ENCODE peak calls at places on chromosome 21, in four cellular contexts. K is K562, W is HepG2, Y is GM12878. U is an unnamed sample.

GRCh38 chr21:45219517-45219916 is 68.2 kb downstream of the POFUT2 start:
- DNase-seq in Y (no peak), K (no peak), W (no peak), U (no peak)

GRCh38 chr21:45074818-45075605 is 632 bp downstream of the ADARB1 start:
- DNase-seq in Y (no peak), W (no peak), K (peak; percentile 81), U (peak; percentile 38)

GRCh38 chr21:32114434-32115063 is 164.3 kb downstream of the MIS18A start:
- DNase-seq in K (no peak), W (no peak), Y (no peak), U (no peak)

GRCh38 chr21:45970674-45971486 is 10.7 kb upstream of the COL6A1 start:
- DNase-seq in W (peak; percentile 33), K (peak; percentile 82), Y (no peak), U (peak; percentile 36)

GRCh38 chr21:44199448-44199847 is 41.3 kb downstream of the ICOSLG start:
- DNase-seq in W (no peak), Y (no peak), K (peak; percentile 5), U (no peak)

GRCh38 chr21:42021751-42022430 is 11.7 kb upstream of the ZBTB21 start:
- DNase-seq in Y (no peak), K (no peak), W (no peak), U (no peak)

GRCh38 chr21:45011911-45012660 is 62.3 kb upstream of the ADARB1 start:
- DNase-seq in Y (no peak), K (no peak), W (peak; percentile 95), U (peak; percentile 78)

GRCh38 chr21:25801217-25802015 is 66.6 kb downstream of the GABPA start:
- DNase-seq in Y (peak; percentile 59), W (peak; percentile 86), K (peak; percentile 92), U (peak; percentile 82)

GRCh38 chr21:32351428-32351827 is 41.4 kb downstream of the URB1 start:
- DNase-seq in W (no peak), K (no peak), Y (no peak), U (no peak)

GRCh38 chr21:44881586-44881939 is 8.1 kb upstream of the PTTG1IP start:
- DNase-seq in W (no peak), Y (no peak), K (no peak), U (no peak)

GRCh38 chr21:42107177-42107880 is 36.2 kb downstream of the UMODL1 start:
- DNase-seq in K (peak; percentile 52), W (no peak), Y (no peak), U (no peak)

GRCh38 chr21:32412162-32412997 is at the start of gene EVA1C:
- DNase-seq in W (no peak), Y (no peak), K (peak; percentile 30), U (peak; percentile 69)

GRCh38 chr21:33643658-33644311 is 1.5 kb downstream of the ITSN1 start:
- DNase-seq in Y (no peak), W (peak; percentile 26), K (no peak), U (peak; percentile 56)

GRCh38 chr21:42630626-42631025 is 22.8 kb upstream of the PDE9A start:
- DNase-seq in K (no peak), W (no peak), Y (no peak), U (no peak)

GRCh38 chr21:44878053-44878982 is 4.8 kb upstream of the PTTG1IP start:
- DNase-seq in K (no peak), Y (no peak), W (peak; percentile 97), U (peak; percentile 42)

GRCh38 chr21:42163511-42163863 is 55.5 kb upstream of the ABCG1 start:
- DNase-seq in W (no peak), Y (no peak), K (no peak), U (no peak)

GRCh38 chr21:42448683-42449082 is 45.0 kb downstream of the UBASH3A start:
- DNase-seq in Y (no peak), W (no peak), K (no peak), U (no peak)

GRCh38 chr21:41419921-41420862 is 5.8 kb upstream of the MX1 start:
- DNase-seq in K (peak; percentile 48), Y (peak; percentile 39), W (peak; percentile 69), U (peak; percentile 91)

GRCh38 chr21:46055863-46056281 is 42.0 kb upstream of the COL6A2 start:
- DNase-seq in K (no peak), Y (no peak), W (no peak), U (no peak)

GRCh38 chr21:45335151-45335760 is 47.6 kb upstream of the POFUT2 start:
- DNase-seq in W (no peak), K (no peak), Y (no peak), U (no peak)

GRCh38 chr21:33286600-33287456 is 20.7 kb downstream of the IL10RB start:
- DNase-seq in K (no peak), W (peak; percentile 73), Y (no peak), U (peak; percentile 75)

GRCh38 chr21:37793660-37794059 is 122.6 kb downstream of the KCNJ6 start:
- DNase-seq in K (no peak), Y (no peak), W (no peak), U (no peak)

GRCh38 chr21:42349420-42350075 is 1.2 kb downstream of the TFF2 start:
- DNase-seq in W (no peak), Y (no peak), K (no peak), U (no peak)

GRCh38 chr21:43209575-43210453 is 41.0 kb downstream of the CRYAA start:
- DNase-seq in Y (no peak), K (no peak), W (peak; percentile 72), U (no peak)

GRCh38 chr21:22164912-22165311 is 1166.7 kb downstream of the NCAM2 start:
- DNase-seq in Y (no peak), W (no peak), K (no peak), U (no peak)

GRCh38 chr21:42414066-42414465 is 10.4 kb downstream of the UBASH3A start:
- DNase-seq in W (no peak), Y (no peak), K (no peak), U (no peak)

GRCh38 chr21:20661745-20662470 is 336.3 kb upstream of the NCAM2 start:
- DNase-seq in Y (no peak), K (no peak), W (no peak), U (no peak)

GRCh38 chr21:33268392-33268735 is 2.2 kb downstream of the IL10RB start:
- DNase-seq in W (no peak), K (no peak), Y (no peak), U (no peak)

GRCh38 chr21:43207043-43207315 is 38.2 kb downstream of the CRYAA start:
- DNase-seq in K (no peak), Y (no peak), W (no peak), U (no peak)

GRCh38 chr21:20999567-21000169 is 1.5 kb downstream of the NCAM2 start:
- DNase-seq in Y (no peak), K (peak; percentile 47), W (peak; percentile 9), U (peak; percentile 46)

GRCh38 chr21:32477424-32477745 is 64.9 kb downstream of the EVA1C start:
- DNase-seq in K (no peak), Y (no peak), W (no peak), U (no peak)

GRCh38 chr21:18545908-18546307 is 142.3 kb upstream of the TMPRSS15 start:
- DNase-seq in K (no peak), Y (no peak), W (no peak), U (peak; percentile 84)

GRCh38 chr21:31557421-31557955 is 102.0 kb upstream of the SOD1 start:
- DNase-seq in K (no peak), Y (no peak), W (no peak), U (no peak)

GRCh38 chr21:38319781-38320180 is 63.0 kb downstream of the KCNJ15 start:
- DNase-seq in W (no peak), K (no peak), Y (no peak), U (no peak)

GRCh38 chr21:35461700-35462099 is 412.6 kb upstream of the RUNX1 start:
- DNase-seq in K (no peak), W (no peak), Y (no peak), U (no peak)
- H3K4me2 ChIP-seq in K (peak overlapping the region; percentile 7), W (no peak overlapping the region), Y (no peak overlapping the region), U (no peak overlapping the region)

GRCh38 chr21:14543983-14544382 is 2.1 kb downstream of the SAMSN1 start:
- DNase-seq in K (no peak), Y (no peak), W (no peak), U (no peak)

GRCh38 chr21:14548751-14549150 is 2.6 kb upstream of the SAMSN1 start:
- DNase-seq in W (no peak), K (no peak), Y (no peak), U (no peak)

GRCh38 chr21:14542638-14543037 is 3.5 kb downstream of the SAMSN1 start:
- DNase-seq in W (no peak), K (no peak), Y (no peak), U (no peak)

GRCh38 chr21:14547834-14548513 is 1.9 kb upstream of the SAMSN1 start:
- DNase-seq in Y (no peak), W (no peak), K (no peak), U (no peak)

GRCh38 chr21:14545906-14546480 is at the start of gene SAMSN1:
- DNase-seq in W (no peak), K (peak; percentile 52), Y (peak; percentile 78), U (peak; percentile 85)
- H3K9ac ChIP-seq in W (no peak within 1 kb of the TSS), K (peak within 1 kb of the TSS; percentile 76), Y (peak within 1 kb of the TSS; percentile 81), U (peak within 1 kb of the TSS; percentile 80)

GRCh38 chr21:28742527-28742926 is 250.2 kb downstream of the LTN1 start:
- DNase-seq in K (no peak), W (no peak), Y (no peak), U (peak; percentile 61)
- TF ChIP-seq MYC in K (no peak), W (no peak), Y (no peak), U (no peak)

DNA sequence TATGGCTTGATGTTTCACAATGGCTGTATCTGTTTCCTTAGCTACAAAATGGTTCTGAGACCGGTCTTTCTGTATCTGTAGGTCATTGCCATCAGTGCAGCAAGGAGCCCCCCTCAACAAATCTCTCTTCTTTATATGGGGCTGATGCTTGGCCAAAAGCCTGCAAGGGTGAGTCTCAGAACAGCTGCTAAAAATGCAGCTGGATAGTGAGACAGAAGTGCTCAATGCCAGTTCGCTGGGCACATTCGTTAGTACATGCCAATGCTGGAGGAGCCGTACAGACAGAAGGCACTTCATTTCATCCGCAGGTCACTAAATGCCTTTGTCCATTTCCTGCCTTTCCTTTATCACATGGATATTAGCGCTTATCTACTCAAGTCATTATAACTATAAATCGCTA is 67.3 kb downstream of the RUNX1 start:
- DNase-seq in K (no peak), Y (no peak), W (no peak), U (no peak)
- H3K4me2 ChIP-seq in K (no peak overlapping the region), Y (no peak overlapping the region), W (no peak overlapping the region), U (no peak overlapping the region)